ENCODE peak calls at places on chromosomes 2 and 18, in five cellular contexts. M is endothelial cell of umbilical vein, I is esophagus squamous epithelium, X is transverse colon, R is body of pancreas. B is an unnamed sample.
A peak's percentile ranks its signal among the peaks of the same experiment; 100 is the strongest.

GRCh38 chr2:237073552-237073951 is 12.1 kb upstream of the COPS8 start:
- DNase-seq in X (no peak), R (no peak), M (peak; percentile 75), I (no peak), B (no peak)

GRCh38 chr2:231680992-231681852 is 27.1 kb upstream of the PTMA start:
- DNase-seq in I (no peak), X (peak; percentile 82), R (peak; percentile 90), M (peak; percentile 67), B (no peak)

GRCh38 chr2:24304098-24304497 is 56.2 kb downstream of the ITSN2 start:
- DNase-seq in R (peak; percentile 97), M (peak; percentile 50), I (no peak), X (peak; percentile 30), B (no peak)

GRCh38 chr2:154639997-154640396 is 58.5 kb upstream of the KCNJ3 start:
- DNase-seq in R (no peak), X (no peak), I (no peak), M (no peak), B (no peak)

GRCh38 chr2:239028253-239028619 is 180.4 kb downstream of the TWIST2 start:
- DNase-seq in R (no peak), M (no peak), I (no peak), X (no peak), B (no peak)

GRCh38 chr2:226077841-226078240 is 678.3 kb downstream of the NYAP2 start:
- DNase-seq in I (no peak), X (no peak), R (no peak), M (no peak), B (no peak)

GRCh38 chr2:29806461-29806860 is 114.9 kb downstream of the ALK start:
- DNase-seq in X (no peak), I (no peak), R (no peak), M (no peak), B (no peak)

GRCh38 chr18:23114911-23115310 is 20.4 kb upstream of the CABLES1 start:
- DNase-seq in X (no peak), M (peak; percentile 36), I (no peak), R (no peak), B (no peak)

GRCh38 chr2:9333591-9334171 is 89.6 kb downstream of the ITGB1BP1 start:
- DNase-seq in X (peak; percentile 72), R (peak; percentile 78), I (no peak), M (peak; percentile 84), B (peak; percentile 38)

GRCh38 chr2:47645246-47645645 is 137.7 kb upstream of the MSH6 start:
- DNase-seq in M (no peak), I (no peak), R (no peak), X (no peak), B (no peak)

GRCh38 chr2:197931661-197932312 is 127.4 kb downstream of the PLCL1 start:
- DNase-seq in M (no peak), X (no peak), R (no peak), I (no peak), B (no peak)

GRCh38 chr2:232779935-232780334 is 3.6 kb upstream of the KCNJ13 start:
- DNase-seq in M (peak; percentile 85), I (no peak), X (no peak), R (peak; percentile 72), B (no peak)

GRCh38 chr2:705971-706511 is 28.8 kb upstream of the TMEM18 start:
- DNase-seq in I (no peak), R (no peak), M (no peak), X (no peak), B (no peak)

GRCh38 chr2:24981742-24982141 is 10.0 kb upstream of the DNAJC27 start:
- DNase-seq in R (no peak), X (no peak), I (no peak), M (no peak), B (no peak)

DNA sequence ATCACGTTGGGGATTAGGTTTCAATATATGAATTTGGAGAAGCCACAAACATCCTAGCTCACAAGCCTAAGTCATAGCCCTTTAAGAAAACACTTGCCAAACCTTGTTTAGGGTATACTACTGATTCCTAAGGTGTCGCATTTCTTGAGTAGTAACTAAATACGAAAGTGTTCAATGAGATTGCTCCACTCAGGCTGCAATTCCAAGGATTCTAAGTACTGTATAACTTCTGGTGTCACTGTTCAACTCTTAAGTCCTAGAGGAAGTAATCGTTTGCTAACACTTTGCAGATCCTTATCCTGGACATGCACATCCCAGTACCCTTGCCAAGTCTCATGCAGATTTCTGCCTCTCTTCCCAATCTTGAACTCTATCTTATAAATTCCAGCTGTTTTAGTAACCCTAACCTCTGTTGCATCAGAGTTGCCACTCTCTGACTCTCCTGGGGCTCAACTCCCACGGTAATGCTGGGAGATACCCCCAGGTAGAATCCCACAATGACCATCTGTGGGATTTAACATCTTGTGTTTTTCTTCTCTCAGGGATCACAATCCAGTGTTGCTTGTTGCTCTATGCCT is 122.4 kb downstream of the HIBCH start:
- DNase-seq in X (no peak), I (no peak), R (no peak), M (no peak), B (peak; percentile 9)
- TF ChIP-seq POLR2A in X (no peak), I (no peak), R (no peak), M (no peak), B (no peak)

GRCh38 chr18:13577091-13577697 is 149.2 kb downstream of the FAM210A start:
- DNase-seq in M (no peak), X (no peak), R (peak; percentile 45), I (no peak), B (no peak)
- TF ChIP-seq POLR2A in M (no peak), X (peak; percentile 13), R (no peak), I (no peak), B (no peak)

GRCh38 chr2:151775057-151775740 is 40.9 kb upstream of the NEB start:
- DNase-seq in X (no peak), M (no peak), R (no peak), I (no peak), B (peak; percentile 91)
- TF ChIP-seq POLR2A in X (no peak), M (no peak), R (no peak), I (no peak), B (peak; percentile 12)

GRCh38 chr2:70558195-70558808 is 4.7 kb upstream of the TGFA start:
- DNase-seq in I (no peak), M (no peak), X (no peak), R (no peak), B (no peak)

GRCh38 chr2:70556608-70557007 is 3.0 kb upstream of the TGFA start:
- DNase-seq in R (no peak), I (no peak), M (no peak), X (no peak), B (no peak)

GRCh38 chr2:70554338-70554892 is 789 bp upstream of the TGFA start:
- DNase-seq in R (no peak), I (no peak), M (no peak), X (no peak), B (no peak)

GRCh38 chr2:70560040-70560439 is 6.4 kb upstream of the TGFA start:
- DNase-seq in M (no peak), X (no peak), I (no peak), R (no peak), B (no peak)

DNA sequence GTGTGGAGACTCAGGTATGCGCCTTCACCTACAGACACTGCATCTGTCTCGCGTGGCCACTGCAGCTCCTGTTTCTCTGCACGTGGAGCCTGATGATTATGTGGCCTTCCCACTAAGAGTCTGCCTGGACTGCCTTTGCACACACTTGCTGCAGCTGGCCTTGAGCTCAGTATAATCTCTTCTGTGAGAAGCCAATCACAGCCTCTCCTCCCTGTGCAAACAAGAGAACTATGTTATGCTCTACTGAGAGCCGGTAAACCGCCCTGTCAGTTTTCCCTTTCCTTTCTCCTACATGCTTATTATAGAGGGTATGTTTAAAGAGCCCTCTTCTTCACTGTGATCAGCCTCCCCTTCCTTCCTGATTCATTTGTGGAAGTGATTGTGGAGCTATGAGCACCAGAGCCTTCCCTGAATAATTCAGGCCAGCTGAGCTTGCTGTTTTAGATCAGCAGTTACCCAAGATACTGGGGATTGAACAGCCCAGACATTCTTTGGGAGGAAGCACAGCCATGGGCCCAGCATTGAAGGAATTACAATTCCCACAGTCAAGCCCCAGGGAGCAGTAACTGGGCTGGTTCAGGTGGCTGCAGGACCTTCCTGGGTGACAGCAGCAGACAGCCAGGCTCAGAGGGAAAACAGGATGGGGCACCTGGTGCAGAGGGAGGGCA is 3.7 kb upstream of the TGFA start:
- DNase-seq in X (peak; percentile 67), I (no peak), M (no peak), R (peak; percentile 78), B (no peak)
- TF ChIP-seq POLR2A in X (peak; percentile 47), I (no peak), M (no peak), R (no peak), B (no peak)

GRCh38 chr2:219570194-219570923 is 980 bp downstream of the OBSL1 start:
- DNase-seq in X (peak; percentile 23), R (peak; percentile 39), M (peak; percentile 36), I (no peak), B (peak; percentile 43)
- TF ChIP-seq POLR2A in X (no peak), R (peak; percentile 49), M (peak; percentile 41), I (no peak), B (no peak)

B was measured in erythroblast.